ENCODE peak calls at places on chromosomes 1 and 21, in seven cellular contexts. O is heart left ventricle, B is right lobe of liver, N is prostate gland, F is adrenal gland, R is ovary, Z is uterus. G is an unnamed sample. For H3K27me3, the result is how much of the 10 kb centered on the place peaks cover.

GRCh38 chr21:39176312-39176711 is 6.9 kb downstream of the PSMG1 start:
- DNase-seq in F (no peak), Z (no peak), R (no peak), O (no peak), B (no peak), N (no peak), G (no peak)

GRCh38 chr21:33971492-33972013 is 55.9 kb upstream of the ATP5PO start:
- DNase-seq in R (no peak), N (peak), B (no peak), Z (no peak), F (no peak), O (no peak), G (no peak)

GRCh38 chr1:65174585-65174984 is 26.6 kb downstream of the AK4 start:
- DNase-seq in N (peak), F (no peak), R (peak), Z (peak), O (peak), B (peak), G (peak)

GRCh38 chr1:8879348-8880067 is 1.0 kb upstream of the ENO1 start:
- DNase-seq in F (no peak), N (no peak), Z (no peak), O (no peak), R (no peak), B (no peak), G (peak)

GRCh38 chr1:38038836-38039235 is 7.8 kb downstream of the POU3F1 start:
- DNase-seq in R (no peak), B (no peak), N (no peak), Z (no peak), F (no peak), O (no peak), G (no peak)

GRCh38 chr1:11180342-11180744 is 8.8 kb upstream of the ANGPTL7 start:
- DNase-seq in B (no peak), N (no peak), O (no peak), R (no peak), Z (no peak), F (no peak), G (no peak)

GRCh38 chr21:42621166-42621827 is 32.1 kb upstream of the PDE9A start:
- DNase-seq in F (no peak), N (no peak), O (no peak), R (no peak), Z (no peak), B (peak), G (no peak)

GRCh38 chr1:15207031-15207828 is 39.8 kb upstream of the FHAD1 start:
- DNase-seq in F (no peak), O (no peak), N (no peak), B (no peak), Z (no peak), R (no peak), G (peak)

GRCh38 chr1:99589186-99589636 is 56.7 kb upstream of the PALMD start:
- DNase-seq in B (no peak), Z (no peak), R (no peak), F (no peak), O (no peak), N (no peak), G (no peak)

GRCh38 chr1:38332649-38333310 is 286.2 kb upstream of the POU3F1 start:
- DNase-seq in B (no peak), O (no peak), R (no peak), F (no peak), Z (no peak), N (no peak), G (no peak)

GRCh38 chr21:14911351-14911750 is 153.4 kb downstream of the NRIP1 start:
- DNase-seq in O (no peak), Z (no peak), N (no peak), B (no peak), R (no peak), F (no peak), G (no peak)

GRCh38 chr1:197170538-197170937 is 24.1 kb upstream of the ASPM start:
- DNase-seq in Z (no peak), B (no peak), R (no peak), N (no peak), F (no peak), O (no peak), G (no peak)

GRCh38 chr1:202162049-202162417 is 1.6 kb upstream of the PTPN7 start:
- DNase-seq in N (no peak), R (no peak), F (no peak), B (no peak), Z (no peak), O (no peak), G (no peak)

GRCh38 chr1:84700065-84700464 is 9.8 kb upstream of the SSX2IP start:
- DNase-seq in B (no peak), R (no peak), F (no peak), O (no peak), N (no peak), Z (no peak), G (no peak)

GRCh38 chr1:232868793-232869491 is 63.7 kb downstream of the MAP10 start:
- DNase-seq in B (peak), F (peak), Z (no peak), R (no peak), O (no peak), N (peak), G (no peak)

GRCh38 chr21:33071878-33072306 is 2.0 kb downstream of the OLIG1 start:
- DNase-seq in Z (no peak), O (no peak), B (no peak), R (no peak), N (no peak), F (no peak), G (no peak)

GRCh38 chr1:235136111-235136510 is 7.5 kb upstream of the TOMM20 start:
- DNase-seq in F (no peak), B (no peak), Z (no peak), R (no peak), N (no peak), O (no peak), G (no peak)

GRCh38 chr1:84146375-84147032 is 2.4 kb downstream of the PRKACB start:
- DNase-seq in B (no peak), F (no peak), R (no peak), N (no peak), Z (no peak), O (no peak), G (no peak)

GRCh38 chr1:12166834-12167492 is at the start of gene TNFRSF1B:
- DNase-seq in R (peak), B (peak), F (peak), Z (peak), O (peak), N (peak), G (peak)

GRCh38 chr1:17892225-17892624 is 137.1 kb downstream of the ACTL8 start:
- DNase-seq in B (no peak), R (no peak), N (peak), F (no peak), O (peak), Z (no peak), G (no peak)

GRCh38 chr1:67489643-67490042 is 59.4 kb upstream of the SERBP1 start:
- DNase-seq in F (no peak), O (no peak), N (peak), Z (no peak), B (no peak), R (no peak), G (no peak)

GRCh38 chr1:180566495-180566894 is 7.7 kb downstream of the OVAAL start:
- DNase-seq in N (no peak), Z (no peak), R (no peak), F (no peak), B (no peak), O (no peak), G (no peak)

GRCh38 chr1:175863291-175864050 is 120.1 kb upstream of the TNR start:
- DNase-seq in N (no peak), R (no peak), O (no peak), B (no peak), F (no peak), Z (no peak), G (no peak)

GRCh38 chr21:28253971-28254370 is 738.7 kb downstream of the LTN1 start:
- DNase-seq in F (no peak), N (no peak), R (no peak), Z (no peak), O (no peak), B (no peak), G (no peak)

GRCh38 chr1:211372463-211372862 is 45.8 kb downstream of the TRAF5 start:
- DNase-seq in B (no peak), O (no peak), Z (no peak), N (no peak), F (no peak), R (no peak), G (no peak)

GRCh38 chr1:27864264-27864895 is 8.0 kb upstream of the THEMIS2 start:
- DNase-seq in N (no peak), F (peak), Z (no peak), R (no peak), B (no peak), O (no peak), G (no peak)

GRCh38 chr1:58524353-58524945 is 22.1 kb downstream of the OMA1 start:
- DNase-seq in Z (no peak), N (no peak), O (no peak), R (no peak), F (no peak), B (no peak), G (no peak)

GRCh38 chr1:62613325-62613727 is 16.0 kb downstream of the ANGPTL3 start:
- DNase-seq in N (no peak), B (no peak), R (no peak), F (no peak), O (no peak), Z (no peak), G (no peak)

GRCh38 chr1:23530089-23530749 is 814 bp downstream of the E2F2 start:
- DNase-seq in N (no peak), B (no peak), R (no peak), O (no peak), F (no peak), Z (no peak), G (no peak)

GRCh38 chr1:114009393-114009792 is 30.1 kb downstream of the OLFML3 start:
- DNase-seq in R (no peak), F (no peak), N (no peak), Z (no peak), B (no peak), O (no peak), G (no peak)

GRCh38 chr1:178376008-178376407 is 120.8 kb downstream of the CLEC20A start:
- DNase-seq in N (no peak), B (no peak), O (no peak), Z (no peak), R (no peak), F (no peak), G (no peak)

GRCh38 chr1:99304725-99305282 is 40.5 kb downstream of the PLPPR4 start:
- DNase-seq in F (no peak), N (no peak), O (no peak), Z (no peak), B (no peak), R (no peak), G (no peak)

DNA sequence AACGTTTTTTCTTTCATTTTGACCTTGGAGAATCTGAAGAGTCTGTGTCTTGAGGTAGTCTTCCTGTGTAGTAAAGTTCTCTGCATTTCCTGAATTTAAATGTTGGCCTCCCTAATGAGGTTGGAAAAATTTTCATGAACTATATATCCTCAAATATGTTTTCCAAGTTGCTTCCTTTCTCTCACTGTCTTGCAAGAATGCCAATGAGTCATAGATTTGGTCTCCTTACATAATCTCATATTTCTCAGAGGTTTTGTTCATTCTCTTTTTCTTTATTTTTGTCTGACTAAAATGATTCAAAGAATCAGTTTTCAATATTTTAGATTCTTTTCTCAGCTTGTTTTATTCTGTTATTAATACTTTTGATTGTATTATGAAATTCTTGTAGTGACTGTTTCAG is 87.6 kb downstream of the DRAM2 start:
- DNase-seq in N (no peak), F (no peak), Z (no peak), B (no peak), O (no peak), R (no peak), G (no peak)
- TF ChIP-seq POLR2A in N (no peak), F (no peak), Z (no peak), B (no peak), O (no peak), R (no peak), G (no peak)

GRCh38 chr1:26169201-26169600 is 438 bp upstream of the C1orf232 start:
- DNase-seq in R (no peak), F (no peak), O (no peak), N (no peak), B (no peak), Z (no peak), G (no peak)

GRCh38 chr1:26168410-26169167 is at the start of gene C1orf232:
- DNase-seq in F (no peak), R (no peak), Z (no peak), N (no peak), O (no peak), B (no peak), G (no peak)

GRCh38 chr1:26165126-26165892 is 3.5 kb downstream of the C1orf232 start:
- DNase-seq in F (no peak), N (no peak), O (no peak), B (no peak), Z (no peak), R (no peak), G (no peak)

GRCh38 chr1:26164036-26164927 is 4.5 kb downstream of the C1orf232 start:
- DNase-seq in N (no peak), R (peak), Z (peak), B (peak), O (peak), F (no peak), G (no peak)

DNA sequence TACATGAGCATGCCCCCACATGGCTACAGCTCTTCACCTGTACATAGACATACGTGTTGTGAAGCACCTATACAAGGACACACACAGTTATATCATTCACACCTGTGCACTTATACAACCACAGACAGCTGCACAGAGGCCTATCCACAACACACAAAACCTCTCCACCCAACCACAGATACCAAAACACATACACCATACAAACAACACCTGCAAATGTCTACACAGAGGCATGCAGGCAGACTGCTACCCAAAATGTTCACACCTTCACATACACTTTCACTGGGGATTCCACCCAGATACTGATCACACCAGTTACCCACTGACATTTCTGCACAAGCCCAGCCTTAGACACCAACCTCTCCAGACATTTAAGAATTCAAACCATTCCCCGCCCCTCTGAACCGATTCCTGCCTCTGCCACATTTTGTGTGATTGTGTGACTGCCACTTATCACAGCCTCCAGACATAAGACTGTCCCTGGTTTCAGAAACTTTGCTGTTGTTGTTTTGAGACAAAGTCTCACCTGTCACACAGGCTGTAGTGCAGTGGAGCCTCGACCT is 2.0 kb downstream of the C1orf232 start:
- DNase-seq in R (no peak), O (no peak), N (no peak), F (no peak), Z (no peak), B (no peak), G (no peak)
- H3K27me3 ChIP-seq in R (under half), O (under half), N (under half), F (under half), Z (under half), B (under half), G (under half)

DNA sequence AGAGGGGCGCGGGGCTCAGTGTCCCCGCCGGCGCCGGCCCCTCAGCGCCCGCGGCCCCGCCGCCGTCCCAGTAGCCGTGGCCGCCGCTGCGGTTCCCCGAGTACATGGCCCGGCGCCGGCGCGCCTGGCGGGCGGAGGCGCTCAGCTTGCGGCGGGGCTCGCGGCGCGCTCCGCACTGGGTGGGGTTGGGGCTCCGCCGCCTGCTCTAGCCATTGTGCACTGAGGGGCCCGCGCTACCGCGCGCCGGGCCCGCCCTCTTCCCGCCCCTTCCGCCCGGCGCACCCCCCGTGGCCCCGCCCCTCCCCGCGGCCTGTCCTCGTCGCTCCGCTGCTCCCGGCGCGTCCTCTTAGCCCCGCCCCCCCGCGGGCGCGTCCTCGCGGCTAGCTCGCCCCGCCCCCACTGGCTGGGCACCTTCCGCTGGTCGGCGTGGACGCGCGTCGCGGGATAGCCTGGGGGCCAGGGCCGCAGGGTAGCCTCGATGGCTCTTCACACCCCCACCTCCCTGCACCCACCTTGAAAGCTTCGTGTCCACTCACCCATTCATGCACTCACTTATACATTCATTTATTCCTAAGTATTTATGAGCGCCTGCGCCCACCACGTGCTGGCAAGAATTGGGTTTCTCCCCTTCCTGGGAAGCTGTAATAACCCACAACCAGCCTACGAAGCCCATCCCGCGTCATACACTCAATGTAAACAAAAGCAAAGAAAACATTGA is at the start of the genes CHML and OPN3:
- DNase-seq in Z (peak), F (peak), B (peak), O (peak), R (peak), N (peak), G (peak)
- TF ChIP-seq POLR2A in Z (peak), F (peak), B (peak), O (peak), R (peak), N (peak), G (no peak)

GRCh38 chr1:243974451-243975292 is 76.4 kb upstream of the ZBTB18 start:
- DNase-seq in N (no peak), Z (no peak), B (no peak), R (no peak), F (no peak), O (no peak), G (no peak)
- H3K27me3 ChIP-seq in N (under half), Z (under half), B (under half), R (under half), F (under half), O (under half), G (under half)

GRCh38 chr1:225654688-225655508 is 2.0 kb upstream of the ENAH start:
- DNase-seq in N (no peak), R (no peak), F (no peak), O (no peak), B (no peak), Z (no peak), G (no peak)

GRCh38 chr1:225654277-225654597 is 1.3 kb upstream of the ENAH start:
- DNase-seq in F (no peak), O (no peak), Z (no peak), N (no peak), B (no peak), R (no peak), G (no peak)

GRCh38 chr1:225651872-225652725 is 824 bp downstream of the ENAH start:
- DNase-seq in B (peak), Z (no peak), N (peak), R (no peak), O (peak), F (peak), G (no peak)

GRCh38 chr1:225652726-225653462 is at the start of gene ENAH:
- DNase-seq in O (peak), R (peak), F (peak), N (peak), B (peak), Z (peak), G (peak)

DNA sequence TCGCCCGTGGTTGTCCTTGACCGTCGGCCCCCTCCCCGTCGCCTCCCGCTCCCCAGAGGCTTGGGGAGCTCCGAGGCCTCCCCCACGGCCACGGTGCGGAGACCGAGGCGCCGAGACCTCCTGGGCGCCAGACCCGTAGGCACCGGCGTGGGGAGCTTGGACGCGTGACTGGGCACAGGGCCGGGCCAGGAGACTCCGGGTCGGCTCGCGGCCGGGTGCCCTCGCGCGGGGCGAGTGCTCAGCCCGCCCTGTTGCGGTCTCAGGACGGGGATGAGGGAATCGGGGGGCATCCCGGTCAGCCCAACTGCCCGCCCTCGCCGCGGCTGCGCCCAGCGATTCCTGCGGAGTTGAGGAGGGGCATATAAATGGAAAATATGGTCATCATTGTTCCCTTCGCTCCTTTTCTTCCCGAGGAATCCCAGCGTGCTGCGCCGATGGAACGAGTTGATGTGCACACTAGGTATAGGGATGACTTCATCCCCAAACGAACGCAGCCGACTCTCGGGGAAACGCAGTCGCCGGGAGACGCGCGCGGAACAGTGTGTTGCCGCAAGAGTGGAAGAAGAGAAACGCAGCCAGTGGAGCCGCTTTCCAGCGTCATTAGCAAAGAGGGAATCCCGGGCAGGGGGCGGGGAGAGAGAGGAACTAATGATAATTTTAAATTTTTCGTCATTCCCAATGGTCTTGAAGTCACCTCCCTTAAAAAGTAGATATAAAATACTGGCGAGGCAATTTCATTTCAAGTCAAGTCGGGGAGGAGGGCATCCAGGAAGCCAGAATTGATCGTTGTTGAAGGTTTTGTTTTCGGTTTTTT is 747 bp upstream of the ENAH start:
- DNase-seq in N (peak), O (peak), F (peak), B (peak), R (peak), Z (peak), G (peak)
- TF ChIP-seq POLR2A in N (peak), O (no peak), F (peak), B (peak), R (peak), Z (peak), G (peak)

DNA sequence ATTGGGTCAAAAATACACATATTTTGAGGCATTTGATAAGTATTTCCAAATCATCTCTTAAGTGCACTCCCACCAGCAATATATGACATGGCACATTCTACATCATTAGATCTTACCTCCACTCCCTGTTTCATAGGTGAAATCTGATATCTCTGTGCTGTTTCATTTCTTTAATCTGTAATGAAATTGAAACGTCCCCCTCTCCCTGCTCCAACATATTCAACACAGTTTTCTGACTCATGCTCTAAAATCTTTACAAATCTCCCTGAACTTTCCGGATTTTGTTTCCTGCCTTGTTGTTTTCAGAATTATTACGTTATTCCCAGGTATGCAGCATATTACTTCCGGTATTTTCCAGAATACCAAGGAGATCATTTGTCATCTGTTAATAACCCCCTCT is 66.1 kb upstream of the AKT3 start:
- DNase-seq in O (no peak), B (no peak), F (no peak), R (no peak), N (no peak), Z (no peak), G (no peak)
- H3K27me3 ChIP-seq in O (under half), B (under half), F (under half), R (under half), N (under half), Z (under half), G (under half)

GRCh38 chr1:218717611-218718010 is 372.5 kb downstream of the TGFB2 start:
- DNase-seq in B (no peak), F (no peak), R (no peak), Z (no peak), O (no peak), N (no peak), G (no peak)
- TF ChIP-seq POLR2A in B (no peak), F (no peak), R (no peak), Z (no peak), O (no peak), N (no peak), G (no peak)

G was measured in sigmoid colon.